ENCODE peak calls at places on chromosome 13, in four cellular contexts. Q, X, J and I are unnamed samples.
A peak's percentile ranks its signal among the peaks of the same experiment; 100 is the strongest.

GRCh38 chr13:72386138-72386684 is 341.2 kb downstream of the MZT1 start:
- DNase-seq in X (no peak), J (no peak), Q (no peak), I (no peak)

GRCh38 chr13:77836423-77836822 is 82.2 kb downstream of the EDNRB start:
- DNase-seq in Q (no peak), X (no peak), J (no peak), I (no peak)

GRCh38 chr13:34462843-34463242 is 479.2 kb upstream of the NBEA start:
- DNase-seq in Q (no peak), X (no peak), J (peak; percentile 37), I (peak; percentile 44)

GRCh38 chr13:109275848-109276247 is 510.5 kb downstream of the IRS2 start:
- DNase-seq in Q (no peak), X (no peak), J (no peak), I (no peak)

GRCh38 chr13:38674208-38674607 is 12.7 kb upstream of the FREM2 start:
- DNase-seq in J (no peak), Q (no peak), X (no peak), I (no peak)

GRCh38 chr13:23657056-23657455 is 86.8 kb downstream of the TNFRSF19 start:
- DNase-seq in J (no peak), Q (no peak), X (no peak), I (no peak)

GRCh38 chr13:80211573-80211972 is 129.4 kb downstream of the SPRY2 start:
- DNase-seq in Q (no peak), J (no peak), X (no peak), I (no peak)

GRCh38 chr13:52891685-52892084 is 43.2 kb upstream of the PCDH8 start:
- DNase-seq in X (no peak), J (no peak), Q (no peak), I (no peak)

GRCh38 chr13:36918246-36919060 is 1.6 kb downstream of the SMAD9 start:
- DNase-seq in Q (no peak), J (peak; percentile 44), X (no peak), I (no peak)

GRCh38 chr13:70171151-70171550 is 62.9 kb upstream of the KLHL1 start:
- DNase-seq in X (no peak), J (no peak), Q (no peak), I (no peak)

GRCh38 chr13:95624020-95624419 is 20.5 kb downstream of the DZIP1 start:
- DNase-seq in J (no peak), Q (no peak), X (no peak), I (no peak)

GRCh38 chr13:48500652-48501197 is 32.2 kb downstream of the RCBTB2 start:
- DNase-seq in X (no peak), J (peak; percentile 37), Q (no peak), I (peak; percentile 84)

GRCh38 chr13:39133781-39134180 is 95.5 kb downstream of the NHLRC3 start:
- DNase-seq in Q (no peak), X (no peak), J (no peak), I (no peak)

GRCh38 chr13:100184095-100184494 is 95.2 kb downstream of the PCCA start:
- DNase-seq in X (no peak), J (no peak), Q (no peak), I (no peak)

GRCh38 chr13:101942038-101942437 is 459.8 kb downstream of the FGF14 start:
- DNase-seq in X (peak; percentile 54), J (no peak), Q (no peak), I (no peak)

GRCh38 chr13:38173403-38173802 is 176.2 kb upstream of the UFM1 start:
- DNase-seq in J (no peak), Q (no peak), X (no peak), I (no peak)

GRCh38 chr13:76014618-76015315 is 378.6 kb downstream of the LMO7 start:
- DNase-seq in X (peak; percentile 82), Q (no peak), J (no peak), I (no peak)

GRCh38 chr13:100658363-100658762 is 16.2 kb downstream of the TMTC4 start:
- DNase-seq in J (no peak), X (no peak), Q (no peak), I (no peak)

DNA sequence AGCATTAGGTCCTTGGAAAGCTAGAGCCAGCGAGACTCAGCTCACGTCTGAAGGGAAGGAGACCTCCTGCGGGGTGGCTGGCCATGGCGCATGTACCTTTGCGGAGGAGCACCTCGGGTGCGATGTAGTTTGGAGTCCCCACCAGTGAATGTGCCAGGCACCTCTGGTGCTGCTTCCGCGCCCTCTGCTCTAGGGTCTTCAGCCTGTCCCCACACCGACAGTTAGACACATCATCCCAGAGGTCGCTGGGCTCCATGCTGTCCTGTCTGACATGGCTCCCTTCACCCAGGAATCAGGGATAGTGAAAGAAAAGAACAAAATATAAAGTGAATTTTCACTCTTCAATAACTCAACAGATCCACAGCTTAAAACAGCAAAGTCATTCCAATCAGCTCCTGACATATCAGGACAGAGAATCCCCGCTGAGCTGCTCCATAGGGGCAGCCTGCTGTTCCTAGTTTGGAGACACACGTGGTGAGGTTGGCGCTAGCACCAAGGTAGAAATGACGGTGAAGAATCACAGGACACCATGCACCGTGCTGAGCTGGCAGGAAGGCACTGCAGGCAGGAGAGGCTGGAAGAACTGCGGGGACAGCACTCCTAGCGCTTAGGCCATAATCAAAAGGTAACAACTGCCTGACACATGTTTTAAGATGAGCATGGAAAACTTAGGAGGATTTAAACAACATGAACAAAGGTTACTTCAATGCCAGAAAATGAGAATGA is 79.0 kb upstream of the XPO4 start:
- DNase-seq in J (no peak), Q (no peak), X (no peak), I (no peak)
- TF ChIP-seq CTCF in J (no peak), Q (no peak), X (no peak), I (no peak)

GRCh38 chr13:40273173-40274000 is 393.1 kb downstream of the FOXO1 start:
- DNase-seq in Q (no peak), J (no peak), X (no peak), I (no peak)

GRCh38 chr13:40272776-40273139 is 393.7 kb downstream of the FOXO1 start:
- DNase-seq in Q (no peak), X (no peak), J (no peak), I (no peak)

GRCh38 chr13:40271511-40271910 is 394.9 kb downstream of the FOXO1 start:
- DNase-seq in J (no peak), X (peak; percentile 20), Q (peak; percentile 24), I (no peak)

GRCh38 chr13:40275155-40275554 is 391.3 kb downstream of the FOXO1 start:
- DNase-seq in X (no peak), Q (no peak), J (no peak), I (no peak)

DNA sequence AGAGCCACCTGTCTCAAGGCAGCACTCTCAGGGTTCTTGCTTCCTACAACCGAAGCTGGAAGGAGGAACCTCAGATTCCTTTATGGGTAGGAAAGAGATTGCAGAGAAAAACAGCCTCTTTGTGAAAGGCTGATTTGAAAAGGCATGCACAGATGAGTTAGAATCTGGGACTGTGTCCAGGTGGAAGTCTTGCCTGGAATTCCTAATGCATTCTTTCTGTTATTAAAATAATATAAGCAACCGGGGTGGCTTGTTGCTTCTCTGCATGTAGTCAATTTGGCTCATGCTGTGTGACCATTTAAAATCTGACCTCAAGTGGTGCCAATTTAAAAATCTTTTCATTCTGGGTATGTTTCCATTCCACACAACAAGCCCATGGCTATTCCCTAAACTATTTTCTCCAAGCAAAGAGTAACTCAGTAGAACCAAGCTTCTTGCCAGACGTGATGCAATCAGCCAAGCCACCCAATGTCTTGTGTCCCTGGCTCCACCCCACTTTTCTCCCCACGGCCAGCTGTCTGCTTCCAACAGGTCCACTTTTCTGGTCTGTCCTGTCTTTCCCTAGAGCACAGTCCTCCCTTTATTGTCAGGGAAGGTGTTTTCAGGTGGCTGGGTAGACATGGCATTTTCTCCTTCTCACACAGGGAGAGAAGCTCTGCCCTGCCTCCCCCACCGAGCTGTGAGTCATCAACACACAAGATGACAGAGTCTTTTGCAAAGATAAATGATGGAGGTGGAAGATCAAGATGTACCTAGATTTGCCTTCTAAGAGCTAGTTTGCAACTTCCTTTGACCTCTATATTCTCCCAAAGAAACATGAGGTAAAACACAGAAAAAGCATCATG is 394.3 kb downstream of the FOXO1 start:
- DNase-seq in X (peak; percentile 80), J (no peak), Q (peak; percentile 80), I (peak; percentile 89)
- H3K4me3 ChIP-seq in X (no peak overlapping the region), J (no peak overlapping the region), Q (no peak overlapping the region), I (no peak overlapping the region)

GRCh38 chr13:51626749-51627148 is 42.5 kb downstream of the WDFY2 start:
- DNase-seq in X (no peak), Q (no peak), J (no peak), I (no peak)

GRCh38 chr13:51624695-51625345 is 40.6 kb downstream of the WDFY2 start:
- DNase-seq in X (no peak), J (no peak), Q (no peak), I (no peak)

GRCh38 chr13:51629711-51630575 is 45.7 kb downstream of the WDFY2 start:
- DNase-seq in J (no peak), X (no peak), Q (no peak), I (no peak)

GRCh38 chr13:51625555-51626345 is 41.5 kb downstream of the WDFY2 start:
- DNase-seq in Q (no peak), X (peak; percentile 61), J (no peak), I (no peak)

DNA sequence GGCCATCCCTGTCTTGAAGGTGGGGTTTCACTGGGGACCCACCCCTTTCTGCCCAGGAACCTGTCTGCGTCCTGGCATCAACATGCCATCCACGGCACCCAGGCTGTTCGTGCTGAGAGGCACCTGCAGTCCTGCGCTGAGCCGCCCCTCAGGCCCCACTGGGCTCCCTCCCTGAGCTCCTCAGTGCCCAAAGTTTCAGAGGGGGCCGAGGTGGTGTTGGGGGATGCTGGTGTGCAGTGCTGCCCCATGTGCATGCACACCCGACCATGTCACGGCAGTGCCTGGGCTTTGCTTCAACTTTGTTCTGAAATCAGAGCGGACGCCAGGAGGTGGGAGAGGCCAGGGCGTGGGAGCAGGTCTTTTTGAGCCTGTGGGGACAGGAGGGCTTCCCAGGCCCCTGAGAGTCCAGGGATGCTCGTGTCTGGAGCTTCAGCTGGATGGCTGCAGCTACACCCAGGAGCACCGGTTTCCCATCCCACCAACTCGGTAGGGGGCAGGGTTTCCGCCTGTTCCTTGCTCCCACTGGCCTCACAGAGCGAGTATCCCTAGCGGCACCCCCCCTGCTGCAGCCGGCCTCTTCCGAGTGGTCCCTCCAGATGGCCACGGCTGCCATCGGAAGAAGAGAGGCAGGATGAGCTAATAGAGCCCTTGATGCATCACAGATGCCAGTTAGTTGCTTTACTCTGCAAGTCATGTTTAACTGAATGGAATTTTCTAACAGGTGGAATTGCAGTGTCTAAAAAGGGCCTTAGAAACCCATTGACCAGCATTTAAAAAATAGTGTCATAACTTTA is 44.0 kb downstream of the WDFY2 start:
- DNase-seq in J (no peak), X (no peak), Q (no peak), I (no peak)
- H3K27me3 ChIP-seq in J (no peaks in the 10 kb centered on the region), X (no peaks in the 10 kb centered on the region), Q (no peaks in the 10 kb centered on the region), I (no peaks in the 10 kb centered on the region)

GRCh38 chr13:31436478-31436877 is 236.7 kb downstream of the B3GLCT start:
- DNase-seq in Q (no peak), X (no peak), J (no peak), I (no peak)

GRCh38 chr13:31434613-31435012 is 234.8 kb downstream of the B3GLCT start:
- DNase-seq in X (no peak), J (no peak), Q (no peak), I (no peak)

GRCh38 chr13:31431722-31432137 is 232.0 kb downstream of the B3GLCT start:
- DNase-seq in Q (peak; percentile 36), X (peak; percentile 73), J (peak; percentile 9), I (no peak)

GRCh38 chr13:31433756-31434155 is 234.0 kb downstream of the B3GLCT start:
- DNase-seq in Q (no peak), J (no peak), X (no peak), I (no peak)

DNA sequence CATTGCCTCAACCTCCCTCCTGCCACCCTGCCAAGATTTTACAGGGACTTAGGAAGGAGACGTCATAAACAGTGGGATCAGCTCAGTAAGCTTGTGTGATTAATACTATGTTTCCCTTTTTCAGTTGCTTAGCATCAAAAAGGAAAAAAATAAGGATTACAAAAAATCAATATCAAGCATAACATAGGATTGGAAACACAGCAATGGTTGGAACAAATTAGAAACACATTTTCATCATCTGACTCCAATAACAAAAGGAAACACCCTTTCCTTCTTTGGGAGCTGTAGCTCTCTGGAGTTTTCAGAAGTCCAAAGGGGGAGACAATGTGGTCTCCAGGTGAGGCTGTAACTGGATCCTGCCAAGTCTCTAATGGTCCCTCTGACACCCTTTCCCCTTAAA is 233.4 kb downstream of the B3GLCT start:
- DNase-seq in Q (no peak), J (no peak), X (no peak), I (no peak)
- TF ChIP-seq CTCF in Q (no peak), J (no peak), X (no peak), I (no peak)